ENCODE peak calls at places on chromosomes 2 and 18, in four cellular contexts. W, U, T and I are unnamed samples.

GRCh38 chr18:34028341-34028740 is 196.4 kb downstream of the NOL4 start:
- DNase-seq in W (no peak), U (no peak), T (no peak), I (no peak)

GRCh38 chr18:79903071-79903635 is 48.3 kb downstream of the SLC66A2 start:
- DNase-seq in W (no peak), U (peak), T (no peak), I (no peak)

GRCh38 chr2:179677148-179677688 is 184.2 kb downstream of the ZNF385B start:
- DNase-seq in W (no peak), U (no peak), T (no peak), I (no peak)

GRCh38 chr2:120549841-120550240 is 185.8 kb upstream of the GLI2 start:
- DNase-seq in W (no peak), U (no peak), T (no peak), I (no peak)

GRCh38 chr2:181944914-181945291 is 40.8 kb upstream of the PPP1R1C start:
- DNase-seq in W (no peak), U (no peak), T (no peak), I (no peak)

GRCh38 chr2:146806295-146807005 is 1038.4 kb upstream of the ACVR2A start:
- DNase-seq in W (no peak), U (no peak), T (no peak), I (no peak)

GRCh38 chr2:96152301-96153165 is 7.3 kb upstream of the DUSP2 start:
- DNase-seq in W (no peak), U (no peak), T (no peak), I (no peak)

GRCh38 chr2:167637726-167638125 is 609.7 kb downstream of the STK39 start:
- DNase-seq in W (no peak), U (no peak), T (no peak), I (no peak)

GRCh38 chr2:223008936-223009335 is 43.1 kb upstream of the KCNE4 start:
- DNase-seq in W (no peak), U (no peak), T (no peak), I (no peak)

GRCh38 chr2:123077101-123077500 is 948.0 kb upstream of the CNTNAP5 start:
- DNase-seq in W (no peak), U (no peak), T (no peak), I (no peak)

GRCh38 chr2:11618708-11619062 is 51.3 kb downstream of the NTSR2 start:
- DNase-seq in W (no peak), U (no peak), T (no peak), I (no peak)

GRCh38 chr2:241858206-241859016 is at the start of gene PDCD1:
- DNase-seq in W (no peak), U (peak), T (peak), I (no peak)

GRCh38 chr18:72811047-72811446 is 56.7 kb downstream of the NETO1 start:
- DNase-seq in W (no peak), U (no peak), T (no peak), I (no peak)
- H3K4me3 ChIP-seq in W (no peak), U (no peak), T (no peak), I (no peak)

DNA sequence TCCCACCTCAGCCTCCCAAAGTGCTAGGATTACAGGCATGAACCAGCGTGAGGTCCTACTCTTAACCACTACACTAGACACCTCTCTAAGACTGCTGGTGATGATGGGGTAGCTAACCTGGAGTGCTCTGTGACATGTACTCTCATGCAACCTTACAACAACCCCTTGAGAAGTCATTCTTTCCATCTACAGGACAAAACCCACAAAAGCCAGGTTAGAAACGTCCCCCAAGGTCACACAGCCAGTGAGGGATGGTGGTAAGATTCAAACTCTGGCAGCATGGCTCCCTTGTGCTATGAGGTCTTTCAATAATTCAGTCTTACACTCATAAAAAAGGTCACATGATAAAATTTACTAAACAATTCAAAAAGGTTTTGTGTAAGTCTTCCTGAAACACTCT is 94.8 kb upstream of the SERTAD2 start:
- DNase-seq in W (no peak), U (no peak), T (no peak), I (no peak)
- H3K27ac ChIP-seq in W (no peak), U (peak), T (no peak), I (no peak)

DNA sequence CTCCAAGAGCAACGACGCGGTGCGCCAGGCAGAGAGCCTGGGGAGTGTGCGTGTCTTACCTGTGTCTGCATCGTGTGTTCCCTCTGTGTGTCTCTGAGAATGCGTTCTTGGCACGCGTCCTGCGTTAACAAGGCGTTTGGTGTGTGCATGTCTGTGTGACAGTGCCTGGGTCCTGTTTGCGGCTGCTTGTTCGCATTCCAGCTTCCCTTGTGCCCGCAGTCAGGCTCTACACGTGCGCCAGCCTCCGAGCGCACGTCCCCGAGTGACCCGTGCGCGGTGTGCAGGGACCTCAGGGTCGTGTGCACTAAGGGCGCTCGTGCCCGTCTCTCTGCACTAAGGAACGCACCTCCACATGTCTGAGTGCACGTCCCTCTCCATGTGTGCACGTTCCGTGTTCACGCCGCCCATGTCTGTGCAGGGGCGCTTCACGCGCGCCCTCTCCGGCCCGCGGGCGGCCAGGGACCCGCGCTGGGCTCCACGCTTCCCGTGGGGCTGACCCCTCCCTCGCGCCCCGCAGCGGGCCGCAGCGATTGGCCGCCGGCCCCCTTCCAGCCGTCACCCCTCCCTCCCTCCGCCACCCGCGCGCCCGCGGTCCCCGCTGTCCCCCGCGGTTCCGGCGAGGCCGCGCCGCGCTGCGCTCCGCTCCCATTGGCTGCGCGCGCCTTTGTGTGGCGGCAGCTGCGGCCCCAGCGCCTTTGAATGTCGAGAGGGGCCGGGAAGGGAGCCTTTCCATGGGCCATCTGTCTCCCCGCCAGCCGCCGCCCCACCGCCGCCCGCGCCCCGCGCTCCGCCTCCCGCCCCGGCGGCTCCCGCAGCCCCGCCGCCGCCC is 229.4 kb downstream of the HAUS1 start:
- DNase-seq in W (peak), U (no peak), T (no peak), I (no peak)
- H3K4me3 ChIP-seq in W (peak), U (peak), T (no peak), I (peak)

GRCh38 chr2:163737169-163737439 is 1.3 kb upstream of the FIGN start:
- DNase-seq in W (no peak), U (no peak), T (no peak), I (no peak)

GRCh38 chr2:163735692-163736432 is at the start of gene FIGN:
- DNase-seq in W (peak), U (peak), T (no peak), I (peak)

GRCh38 chr2:163734911-163735691 is 707 bp downstream of the FIGN start:
- DNase-seq in W (peak), U (no peak), T (no peak), I (no peak)

GRCh38 chr2:163737563-163737962 is 1.8 kb upstream of the FIGN start:
- DNase-seq in W (no peak), U (no peak), T (no peak), I (no peak)

GRCh38 chr2:163736433-163737168 is 793 bp upstream of the FIGN start:
- DNase-seq in W (peak), U (peak), T (no peak), I (no peak)
- H3K27ac ChIP-seq in W (peak), U (peak), T (no peak), I (peak)

DNA sequence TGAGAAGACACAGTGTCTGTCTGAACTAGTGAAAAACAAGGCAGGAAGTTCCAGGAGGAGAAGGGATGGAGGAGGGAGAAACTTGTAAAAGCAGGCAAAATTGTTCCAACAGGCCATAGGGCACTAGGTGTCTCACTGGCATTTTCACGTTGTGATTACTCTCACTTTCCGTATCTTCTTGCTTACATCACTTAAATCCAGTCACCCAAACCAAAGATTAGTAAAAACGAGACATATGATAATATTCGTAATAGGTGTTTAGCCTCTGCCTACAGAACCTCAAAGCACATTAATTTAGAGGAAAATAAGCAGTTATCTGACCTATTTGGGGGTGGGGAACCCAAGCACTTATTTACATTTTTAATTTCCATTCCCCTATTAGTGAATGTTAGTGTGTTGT is 78.3 kb downstream of the POU3F3 start:
- DNase-seq in W (no peak), U (no peak), T (no peak), I (no peak)
- H3K4me3 ChIP-seq in W (no peak), U (no peak), T (no peak), I (no peak)

DNA sequence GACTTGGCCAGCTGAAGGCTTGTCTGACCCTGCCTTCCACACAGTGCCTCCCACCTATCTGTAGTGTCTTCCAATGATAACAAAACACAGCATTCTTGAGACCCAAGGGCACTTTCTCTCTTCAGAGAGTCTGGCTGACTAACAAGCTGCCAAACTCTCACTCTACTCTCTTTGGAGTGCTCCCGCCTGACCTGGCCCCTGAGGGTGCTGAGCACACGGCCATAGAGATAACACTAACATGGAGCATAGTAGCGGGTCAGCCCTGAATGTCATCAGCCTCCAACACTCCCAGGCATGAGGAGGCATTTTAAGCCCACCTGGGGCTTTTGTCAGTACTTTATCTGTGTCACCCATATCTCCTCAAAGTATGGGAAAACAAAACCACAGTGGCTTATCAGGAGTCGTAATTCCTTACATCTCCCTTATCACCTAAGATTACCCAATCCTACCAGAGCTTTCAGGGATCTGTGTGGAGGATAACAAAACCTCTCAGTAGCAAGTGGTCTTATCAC is 160.3 kb upstream of the TCF4 start:
- DNase-seq in W (no peak), U (no peak), T (no peak), I (no peak)
- H3K27ac ChIP-seq in W (no peak), U (no peak), T (no peak), I (no peak)

GRCh38 chr2:163667064-163667887 is 68.5 kb downstream of the FIGN start:
- DNase-seq in W (peak), U (no peak), T (no peak), I (peak)
- H3K4me3 ChIP-seq in W (no peak), U (no peak), T (no peak), I (no peak)